ENCODE peak calls at places on chromosomes 6 and 20, in seven cellular contexts. One of them, this sample, is unnamed.

GRCh38 chr6:152293404-152293803 is 343.8 kb downstream of the SYNE1 start:
- DNase-seq in fibroblast of the aortic adventitia: no peak
- DNase-seq in GM13977: no peak
- DNase-seq in K562: no peak
- DNase-seq in fibroblast of lung: no peak
- DNase-seq in cardiac fibroblast: no peak
- DNase-seq in IMR-90: no peak
- DNase-seq in this sample: no peak

GRCh38 chr6:134502614-134503541 is 185.0 kb upstream of the SGK1 start:
- DNase-seq in fibroblast of the aortic adventitia: no peak
- DNase-seq in GM13977: no peak
- DNase-seq in K562: no peak
- DNase-seq in fibroblast of lung: no peak
- DNase-seq in cardiac fibroblast: no peak
- DNase-seq in IMR-90: no peak
- DNase-seq in this sample: no peak

GRCh38 chr20:20664795-20665194 is 47.6 kb downstream of the RALGAPA2 start:
- DNase-seq in fibroblast of the aortic adventitia: peak; percentile 27
- DNase-seq in GM13977: peak; percentile 17
- DNase-seq in K562: peak; percentile 21
- DNase-seq in fibroblast of lung: peak; percentile 8
- DNase-seq in cardiac fibroblast: peak; percentile 55
- DNase-seq in IMR-90: no peak
- DNase-seq in this sample: peak; percentile 16

GRCh38 chr6:160996316-160996715 is 4.7 kb downstream of the MAP3K4 start:
- DNase-seq in fibroblast of the aortic adventitia: no peak
- DNase-seq in GM13977: no peak
- DNase-seq in K562: no peak
- DNase-seq in fibroblast of lung: peak; percentile 42
- DNase-seq in cardiac fibroblast: peak; percentile 73
- DNase-seq in IMR-90: no peak
- DNase-seq in this sample: no peak

GRCh38 chr20:48157970-48158369 is 372.7 kb upstream of the SULF2 start:
- DNase-seq in fibroblast of the aortic adventitia: no peak
- DNase-seq in GM13977: no peak
- DNase-seq in K562: no peak
- DNase-seq in fibroblast of lung: peak; percentile 62
- DNase-seq in cardiac fibroblast: no peak
- DNase-seq in IMR-90: no peak
- DNase-seq in this sample: no peak

GRCh38 chr6:5208039-5208438 is 52.7 kb downstream of the LYRM4 start:
- DNase-seq in fibroblast of the aortic adventitia: peak; percentile 31
- DNase-seq in GM13977: no peak
- DNase-seq in K562: no peak
- DNase-seq in fibroblast of lung: no peak
- DNase-seq in cardiac fibroblast: peak; percentile 27
- DNase-seq in IMR-90: peak; percentile 60
- DNase-seq in this sample: no peak

GRCh38 chr6:89997456-89998445 is 103.5 kb downstream of the GJA10 start:
- DNase-seq in fibroblast of the aortic adventitia: peak; percentile 41
- DNase-seq in GM13977: no peak
- DNase-seq in K562: no peak
- DNase-seq in fibroblast of lung: peak; percentile 84
- DNase-seq in cardiac fibroblast: no peak
- DNase-seq in IMR-90: no peak
- DNase-seq in this sample: peak; percentile 56

GRCh38 chr20:19457551-19457950 is 245.1 kb downstream of the SLC24A3 start:
- DNase-seq in fibroblast of the aortic adventitia: no peak
- DNase-seq in GM13977: no peak
- DNase-seq in K562: no peak
- DNase-seq in fibroblast of lung: no peak
- DNase-seq in cardiac fibroblast: no peak
- DNase-seq in IMR-90: no peak
- DNase-seq in this sample: no peak

GRCh38 chr6:30730611-30731435 is 10.7 kb downstream of the TUBB start:
- DNase-seq in fibroblast of the aortic adventitia: no peak
- DNase-seq in GM13977: peak; percentile 76
- DNase-seq in K562: peak; percentile 86
- DNase-seq in fibroblast of lung: peak; percentile 65
- DNase-seq in cardiac fibroblast: peak; percentile 48
- DNase-seq in IMR-90: peak; percentile 47
- DNase-seq in this sample: no peak

GRCh38 chr20:62792182-62792939 is 3.9 kb upstream of the MRGBP start:
- DNase-seq in fibroblast of the aortic adventitia: peak; percentile 15
- DNase-seq in GM13977: no peak
- DNase-seq in K562: no peak
- DNase-seq in fibroblast of lung: peak; percentile 74
- DNase-seq in cardiac fibroblast: peak; percentile 69
- DNase-seq in IMR-90: peak; percentile 77
- DNase-seq in this sample: peak; percentile 41

GRCh38 chr20:25548613-25549086 is 36.7 kb downstream of the NINL start:
- DNase-seq in fibroblast of the aortic adventitia: no peak
- DNase-seq in GM13977: no peak
- DNase-seq in K562: no peak
- DNase-seq in fibroblast of lung: no peak
- DNase-seq in cardiac fibroblast: no peak
- DNase-seq in IMR-90: no peak
- DNase-seq in this sample: no peak

GRCh38 chr6:166473886-166474596 is 91.3 kb upstream of the MPC1 start:
- DNase-seq in fibroblast of the aortic adventitia: no peak
- DNase-seq in GM13977: no peak
- DNase-seq in K562: no peak
- DNase-seq in fibroblast of lung: no peak
- DNase-seq in cardiac fibroblast: no peak
- DNase-seq in IMR-90: no peak
- DNase-seq in this sample: no peak

GRCh38 chr6:36927691-36928546 is 26.6 kb upstream of the PI16 start:
- DNase-seq in fibroblast of the aortic adventitia: peak; percentile 37
- DNase-seq in GM13977: no peak
- DNase-seq in K562: no peak
- DNase-seq in fibroblast of lung: peak; percentile 43
- DNase-seq in cardiac fibroblast: peak; percentile 42
- DNase-seq in IMR-90: peak; percentile 39
- DNase-seq in this sample: no peak

DNA sequence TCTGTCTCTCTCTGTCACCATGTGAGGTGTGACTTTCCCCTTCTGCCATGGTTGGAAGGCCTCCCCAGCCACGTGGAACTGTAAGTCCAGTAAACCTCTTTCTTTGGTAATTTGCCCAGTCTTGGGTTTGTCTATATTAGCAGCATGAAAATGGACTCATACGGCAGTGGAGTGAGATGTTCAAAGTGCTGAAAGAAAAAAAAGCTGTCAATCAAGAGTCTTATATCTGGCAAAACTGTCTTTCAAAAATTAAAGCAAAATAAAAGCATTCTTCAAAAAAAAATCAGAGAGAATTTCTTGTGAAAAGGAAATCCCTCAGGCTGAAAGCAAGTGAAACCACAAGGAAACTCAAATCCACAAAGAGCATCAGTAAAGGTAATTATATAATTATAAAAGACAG is 15.4 kb upstream of the KIF25 start:
- DNase-seq in fibroblast of the aortic adventitia: no peak
- DNase-seq in GM13977: no peak
- DNase-seq in K562: no peak
- DNase-seq in fibroblast of lung: no peak
- DNase-seq in cardiac fibroblast: no peak
- DNase-seq in IMR-90: no peak
- DNase-seq in this sample: no peak
- TF ChIP-seq CTCF in fibroblast of the aortic adventitia: no peak
- TF ChIP-seq CTCF in GM13977: no peak
- TF ChIP-seq CTCF in K562: no peak
- TF ChIP-seq CTCF in fibroblast of lung: no peak
- TF ChIP-seq CTCF in cardiac fibroblast: no peak
- TF ChIP-seq CTCF in IMR-90: no peak
- TF ChIP-seq CTCF in this sample: no peak

GRCh38 chr6:129211626-129212025 is 328.7 kb downstream of the LAMA2 start:
- DNase-seq in fibroblast of the aortic adventitia: no peak
- DNase-seq in GM13977: no peak
- DNase-seq in K562: no peak
- DNase-seq in fibroblast of lung: no peak
- DNase-seq in cardiac fibroblast: no peak
- DNase-seq in IMR-90: no peak
- DNase-seq in this sample: no peak
- TF ChIP-seq CTCF in fibroblast of the aortic adventitia: no peak
- TF ChIP-seq CTCF in GM13977: no peak
- TF ChIP-seq CTCF in K562: no peak
- TF ChIP-seq CTCF in fibroblast of lung: no peak
- TF ChIP-seq CTCF in cardiac fibroblast: no peak
- TF ChIP-seq CTCF in IMR-90: no peak
- TF ChIP-seq CTCF in this sample: no peak

DNA sequence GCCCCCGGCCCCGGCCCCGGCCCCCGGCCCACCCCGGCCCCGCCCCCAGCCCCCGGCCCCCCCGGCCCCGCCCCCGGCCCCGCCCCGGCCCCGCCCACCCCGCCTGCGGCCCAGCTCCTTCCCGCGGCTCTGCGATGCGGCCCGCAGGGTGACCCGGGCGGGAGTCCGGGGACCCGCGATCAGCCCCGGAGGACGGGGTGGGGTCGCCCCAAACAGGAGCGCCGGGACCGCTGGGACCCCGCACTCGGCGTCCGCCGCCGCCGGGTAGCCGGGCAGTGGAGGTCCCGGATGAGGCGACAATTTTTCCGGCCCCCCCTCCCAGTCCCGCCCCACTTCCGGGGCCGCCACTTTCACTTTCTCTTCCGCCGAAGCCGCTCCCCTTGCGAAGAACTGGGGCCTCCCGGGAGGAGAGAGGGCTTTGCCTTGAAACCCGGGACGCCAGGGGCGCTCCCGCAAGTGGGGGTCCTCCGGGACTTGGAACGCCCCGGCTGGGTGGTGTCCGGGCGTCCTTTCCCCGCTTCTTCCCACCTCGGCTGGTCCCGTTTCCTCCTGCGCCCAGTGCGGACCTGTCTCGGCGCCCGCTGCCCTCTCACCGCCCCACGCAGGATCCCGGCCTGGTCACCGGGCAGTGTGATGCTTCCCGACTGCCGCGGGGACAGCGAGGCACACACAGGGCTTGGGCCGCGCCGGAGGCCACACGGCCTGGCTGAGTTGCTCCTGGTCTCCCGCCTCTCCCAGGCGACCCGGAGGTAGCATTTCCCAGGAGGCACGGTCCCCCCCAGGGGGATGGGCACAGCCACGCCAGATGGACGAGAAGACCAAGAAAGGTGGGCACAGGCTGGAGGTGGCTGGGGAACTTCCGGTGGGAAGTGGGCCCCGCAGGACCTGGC is at the start of gene RBCK1:
- DNase-seq in fibroblast of the aortic adventitia: peak; percentile 76
- DNase-seq in GM13977: peak; percentile 99
- DNase-seq in K562: peak; percentile 85
- DNase-seq in fibroblast of lung: peak; percentile 74
- DNase-seq in cardiac fibroblast: peak; percentile 81
- DNase-seq in IMR-90: peak; percentile 72
- DNase-seq in this sample: peak; percentile 87
- TF ChIP-seq CTCF in fibroblast of the aortic adventitia: no peak
- TF ChIP-seq CTCF in GM13977: no peak
- TF ChIP-seq CTCF in K562: no peak
- TF ChIP-seq CTCF in fibroblast of lung: no peak
- TF ChIP-seq CTCF in cardiac fibroblast: no peak
- TF ChIP-seq CTCF in IMR-90: no peak
- TF ChIP-seq CTCF in this sample: no peak

DNA sequence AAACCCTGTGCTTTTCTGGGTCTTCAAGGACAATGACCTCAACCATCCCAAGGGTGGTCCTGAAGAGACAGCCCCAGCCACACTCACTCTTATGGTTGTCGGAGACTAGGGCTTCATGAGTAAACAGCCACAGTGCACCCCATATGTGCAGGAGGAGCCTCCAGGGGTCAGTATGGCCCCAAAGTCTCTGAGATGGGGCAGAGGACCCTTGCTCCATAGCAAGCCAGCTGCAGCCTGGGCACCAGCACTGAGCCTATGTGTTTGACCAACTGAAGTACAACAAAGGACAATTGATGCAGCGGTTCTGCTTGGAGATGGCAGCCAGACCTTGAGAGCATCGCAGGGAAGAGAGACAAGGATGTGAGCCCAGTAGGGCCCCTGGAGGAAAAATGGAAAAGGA is 112.2 kb downstream of the LRFN2 start:
- DNase-seq in fibroblast of the aortic adventitia: no peak
- DNase-seq in GM13977: no peak
- DNase-seq in K562: no peak
- DNase-seq in fibroblast of lung: no peak
- DNase-seq in cardiac fibroblast: no peak
- DNase-seq in IMR-90: no peak
- DNase-seq in this sample: no peak
- TF ChIP-seq CTCF in fibroblast of the aortic adventitia: no peak
- TF ChIP-seq CTCF in GM13977: no peak
- TF ChIP-seq CTCF in K562: peak; percentile 25
- TF ChIP-seq CTCF in fibroblast of lung: no peak
- TF ChIP-seq CTCF in cardiac fibroblast: no peak
- TF ChIP-seq CTCF in IMR-90: no peak
- TF ChIP-seq CTCF in this sample: no peak

GRCh38 chr6:113668712-113669408 is 188.3 kb upstream of the MARCKS start:
- DNase-seq in fibroblast of the aortic adventitia: peak; percentile 36
- DNase-seq in GM13977: peak; percentile 38
- DNase-seq in K562: no peak
- DNase-seq in fibroblast of lung: no peak
- DNase-seq in cardiac fibroblast: no peak
- DNase-seq in IMR-90: no peak
- DNase-seq in this sample: no peak

GRCh38 chr6:113674075-113674474 is 183.1 kb upstream of the MARCKS start:
- DNase-seq in fibroblast of the aortic adventitia: no peak
- DNase-seq in GM13977: no peak
- DNase-seq in K562: no peak
- DNase-seq in fibroblast of lung: no peak
- DNase-seq in cardiac fibroblast: no peak
- DNase-seq in IMR-90: no peak
- DNase-seq in this sample: no peak

GRCh38 chr6:113671440-113671839 is 185.7 kb upstream of the MARCKS start:
- DNase-seq in fibroblast of the aortic adventitia: no peak
- DNase-seq in GM13977: no peak
- DNase-seq in K562: no peak
- DNase-seq in fibroblast of lung: peak; percentile 18
- DNase-seq in cardiac fibroblast: no peak
- DNase-seq in IMR-90: peak; percentile 56
- DNase-seq in this sample: no peak

GRCh38 chr6:113672691-113673149 is 184.4 kb upstream of the MARCKS start:
- DNase-seq in fibroblast of the aortic adventitia: peak; percentile 94
- DNase-seq in GM13977: no peak
- DNase-seq in K562: no peak
- DNase-seq in fibroblast of lung: peak; percentile 77
- DNase-seq in cardiac fibroblast: peak; percentile 58
- DNase-seq in IMR-90: peak; percentile 37
- DNase-seq in this sample: peak; percentile 23

GRCh38 chr6:113669641-113670040 is 187.5 kb upstream of the MARCKS start:
- DNase-seq in fibroblast of the aortic adventitia: no peak
- DNase-seq in GM13977: no peak
- DNase-seq in K562: no peak
- DNase-seq in fibroblast of lung: no peak
- DNase-seq in cardiac fibroblast: no peak
- DNase-seq in IMR-90: no peak
- DNase-seq in this sample: no peak
- TF ChIP-seq CTCF in fibroblast of the aortic adventitia: no peak
- TF ChIP-seq CTCF in GM13977: no peak
- TF ChIP-seq CTCF in K562: no peak
- TF ChIP-seq CTCF in fibroblast of lung: no peak
- TF ChIP-seq CTCF in cardiac fibroblast: no peak
- TF ChIP-seq CTCF in IMR-90: no peak
- TF ChIP-seq CTCF in this sample: no peak

This sample was measured in astrocyte of the spinal cord.